ENCODE peak calls at places on chromosomes 16 and 17, in four cellular contexts. H is H1, B is GM12878, F is K562. K is an unnamed sample. For H3K4me1, the result is how much of the 10 kb centered on the place peaks cover.

GRCh38 chr17:37466471-37466870 is 23.2 kb upstream of the DUSP14 start:
- DNase-seq in H (no peak), B (no peak), F (no peak), K (no peak)

GRCh38 chr16:86565644-86566511 is 751 bp upstream of the FOXC2 start:
- DNase-seq in H (no peak), B (no peak), F (no peak), K (no peak)

GRCh38 chr16:85398050-85398451 is 215.1 kb upstream of the GSE1 start:
- DNase-seq in H (peak), B (no peak), F (no peak), K (no peak)

GRCh38 chr16:87457724-87458423 is 35.0 kb downstream of the ZCCHC14 start:
- DNase-seq in H (no peak), B (peak), F (no peak), K (peak)

GRCh38 chr16:50340578-50340977 is 28.2 kb downstream of the BRD7 start:
- DNase-seq in H (no peak), B (no peak), F (no peak), K (no peak)

GRCh38 chr17:32870969-32871368 is 6.0 kb downstream of the MYO1D start:
- DNase-seq in H (no peak), B (no peak), F (no peak), K (no peak)

GRCh38 chr17:199195-199604 is 17.8 kb upstream of the DOC2B start:
- DNase-seq in H (no peak), B (no peak), F (no peak), K (no peak)

GRCh38 chr16:22300427-22301071 is 3.3 kb downstream of the POLR3E start:
- DNase-seq in H (peak), B (no peak), F (peak), K (no peak)

GRCh38 chr17:73304438-73304837 is 7.4 kb downstream of the CDC42EP4 start:
- DNase-seq in H (no peak), B (no peak), F (no peak), K (no peak)

GRCh38 chr16:12095275-12096161 is 119.0 kb downstream of the SNX29 start:
- DNase-seq in H (peak), B (no peak), F (peak), K (peak)

GRCh38 chr16:2158262-2158638 is 2.7 kb downstream of the TRAF7 start:
- DNase-seq in H (no peak), B (no peak), F (no peak), K (no peak)

GRCh38 chr16:73166394-73166971 is 118.6 kb upstream of the ZFHX3 start:
- DNase-seq in H (no peak), B (no peak), F (no peak), K (no peak)

GRCh38 chr16:72241930-72242329 is 70.0 kb upstream of the PMFBP1 start:
- DNase-seq in H (no peak), B (no peak), F (peak), K (peak)

GRCh38 chr17:50934161-50934560 is 68.0 kb upstream of the TOB1 start:
- DNase-seq in H (no peak), B (no peak), F (no peak), K (no peak)

GRCh38 chr17:50932584-50932901 is 66.4 kb upstream of the TOB1 start:
- DNase-seq in H (no peak), B (no peak), F (no peak), K (no peak)

GRCh38 chr17:50938821-50939541 is 72.8 kb upstream of the TOB1 start:
- DNase-seq in H (no peak), B (no peak), F (no peak), K (no peak)

GRCh38 chr17:50934672-50935200 is 68.6 kb upstream of the TOB1 start:
- DNase-seq in H (no peak), B (no peak), F (peak), K (no peak)

DNA sequence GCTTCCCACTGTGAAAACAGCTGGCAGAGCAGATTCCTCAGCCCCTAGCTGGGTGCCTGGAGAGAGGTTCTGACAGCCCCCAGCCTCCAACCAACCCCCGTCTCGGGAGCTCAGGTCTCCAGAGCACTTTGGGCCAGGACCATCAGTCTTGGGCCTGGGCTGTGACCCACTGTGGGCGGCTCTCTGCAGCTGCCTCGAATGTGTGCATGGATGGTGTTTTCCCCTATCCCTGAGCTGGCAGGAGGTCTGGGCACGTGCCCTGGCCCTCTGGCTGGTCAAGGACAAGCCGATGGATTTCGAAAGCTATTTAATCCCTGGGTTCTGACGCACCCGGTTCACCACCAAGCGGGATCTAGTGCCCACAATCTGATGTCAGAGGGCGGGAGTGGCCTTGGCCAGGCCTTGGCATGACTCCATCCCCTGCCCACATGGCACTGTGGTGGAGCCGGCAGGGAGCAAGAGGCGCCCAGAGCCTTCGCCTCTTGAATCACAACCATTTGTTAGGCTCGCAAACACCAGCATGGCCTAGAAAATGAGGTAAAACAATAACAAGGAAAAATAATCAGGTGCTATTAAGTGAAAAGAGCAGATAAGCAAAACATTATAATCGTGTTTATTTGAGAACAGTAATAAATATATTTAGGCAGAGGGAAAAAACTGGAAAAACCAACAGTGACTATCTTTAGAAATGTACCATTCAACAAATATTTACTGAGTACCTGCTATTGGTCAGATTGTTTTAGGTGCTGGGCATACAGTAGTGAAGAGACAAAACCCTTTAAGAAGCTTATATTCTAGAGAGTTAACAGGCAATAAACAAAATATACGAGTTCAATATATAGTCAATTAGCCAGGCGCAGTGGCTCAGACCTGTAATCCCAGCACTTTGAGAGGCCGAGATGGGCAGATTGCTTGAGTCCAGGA is 69.3 kb upstream of the TOB1 start:
- DNase-seq in H (no peak), B (no peak), F (no peak), K (no peak)
- H3K4me1 ChIP-seq in H (under half), B (under half), F (half or more), K (under half)

DNA sequence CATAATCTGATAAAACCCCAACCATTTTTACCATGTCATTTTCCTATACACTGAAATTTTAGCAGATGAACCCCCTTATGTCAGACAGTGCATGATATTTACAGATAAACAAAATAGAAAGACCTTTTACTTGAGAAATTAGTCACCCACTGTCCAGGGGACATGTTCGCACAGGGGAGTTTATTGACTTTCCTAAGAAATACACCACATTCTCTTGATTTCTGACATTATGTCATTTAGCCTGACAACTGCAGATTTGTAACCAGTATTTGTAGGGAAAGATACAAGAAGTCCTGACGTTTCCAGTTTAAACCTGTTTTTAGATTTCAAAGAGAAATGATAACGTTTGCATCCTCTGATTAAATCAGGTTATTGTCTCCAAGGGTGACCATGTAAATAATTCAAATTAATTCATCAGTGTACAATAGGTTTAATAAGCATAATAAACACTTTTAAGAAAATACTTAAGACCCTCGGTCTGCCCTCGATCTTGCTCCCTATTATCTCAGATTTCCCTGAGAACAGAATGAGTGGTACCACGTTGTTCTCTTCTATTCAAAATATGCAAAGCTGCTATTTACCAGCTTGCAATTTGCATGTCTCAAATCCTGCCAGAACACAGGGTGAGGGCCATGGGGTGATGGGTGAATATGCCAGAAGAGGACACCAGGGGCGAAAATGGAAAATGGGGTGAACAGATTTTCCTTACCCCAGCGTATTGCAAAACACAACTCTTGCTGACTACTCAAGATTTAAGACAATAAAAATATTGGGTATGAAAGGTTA is 2.1 kb upstream of the LYRM9 start:
- DNase-seq in H (no peak), B (no peak), F (no peak), K (no peak)
- TF ChIP-seq JUND in H (no peak), B (no peak), F (peak), K (no peak)

GRCh38 chr17:19346351-19347255 is 15.9 kb downstream of the B9D1 start:
- DNase-seq in H (no peak), B (no peak), F (peak), K (peak)

GRCh38 chr17:19345067-19345460 is 17.5 kb downstream of the B9D1 start:
- DNase-seq in H (no peak), B (no peak), F (no peak), K (no peak)

GRCh38 chr17:19344311-19345066 is 18.0 kb downstream of the B9D1 start:
- DNase-seq in H (no peak), B (no peak), F (no peak), K (no peak)

GRCh38 chr17:19347323-19348080 is 15.0 kb downstream of the B9D1 start:
- DNase-seq in H (no peak), B (no peak), F (no peak), K (no peak)

GRCh38 chr17:19345486-19346350 is 16.8 kb downstream of the B9D1 start:
- DNase-seq in H (no peak), B (no peak), F (no peak), K (no peak)
- H3K4me1 ChIP-seq in H (under half), B (under half), F (under half), K (under half)

GRCh38 chr16:88534731-88535141 is 35.5 kb upstream of the ZC3H18 start:
- DNase-seq in H (no peak), B (no peak), F (no peak), K (peak)

GRCh38 chr16:88535181-88535856 is 34.9 kb upstream of the ZC3H18 start:
- DNase-seq in H (no peak), B (no peak), F (no peak), K (no peak)

GRCh38 chr16:88533381-88533831 is 36.8 kb upstream of the ZC3H18 start:
- DNase-seq in H (no peak), B (no peak), F (no peak), K (no peak)

GRCh38 chr16:88532434-88533241 is 37.6 kb upstream of the ZC3H18 start:
- DNase-seq in H (no peak), B (no peak), F (no peak), K (no peak)

DNA sequence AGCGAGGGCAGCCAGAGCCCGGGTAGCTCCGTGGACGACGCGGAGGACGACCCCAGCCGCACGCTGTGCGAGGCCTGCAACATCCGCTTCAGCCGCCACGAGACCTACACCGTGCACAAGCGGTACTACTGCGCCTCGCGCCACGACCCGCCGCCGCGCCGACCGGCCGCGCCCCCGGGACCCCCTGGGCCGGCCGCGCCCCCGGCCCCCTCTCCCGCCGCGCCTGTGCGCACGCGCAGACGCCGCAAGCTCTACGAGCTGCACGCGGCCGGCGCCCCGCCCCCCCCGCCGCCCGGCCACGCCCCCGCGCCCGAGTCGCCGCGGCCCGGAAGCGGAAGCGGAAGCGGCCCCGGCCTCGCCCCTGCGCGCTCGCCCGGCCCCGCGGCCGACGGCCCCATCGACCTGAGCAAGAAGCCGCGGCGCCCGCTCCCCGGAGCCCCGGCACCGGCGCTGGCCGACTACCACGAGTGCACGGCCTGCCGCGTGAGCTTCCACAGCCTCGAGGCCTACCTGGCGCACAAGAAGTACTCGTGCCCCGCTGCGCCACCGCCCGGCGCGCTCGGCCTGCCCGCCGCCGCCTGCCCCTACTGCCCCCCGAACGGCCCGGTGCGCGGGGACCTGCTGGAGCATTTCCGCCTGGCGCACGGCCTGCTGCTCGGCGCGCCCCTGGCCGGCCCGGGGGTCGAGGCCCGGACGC is 36.1 kb upstream of the ZC3H18 start:
- DNase-seq in H (peak), B (no peak), F (no peak), K (peak)
- TF ChIP-seq JUND in H (no peak), B (no peak), F (no peak), K (no peak)

DNA sequence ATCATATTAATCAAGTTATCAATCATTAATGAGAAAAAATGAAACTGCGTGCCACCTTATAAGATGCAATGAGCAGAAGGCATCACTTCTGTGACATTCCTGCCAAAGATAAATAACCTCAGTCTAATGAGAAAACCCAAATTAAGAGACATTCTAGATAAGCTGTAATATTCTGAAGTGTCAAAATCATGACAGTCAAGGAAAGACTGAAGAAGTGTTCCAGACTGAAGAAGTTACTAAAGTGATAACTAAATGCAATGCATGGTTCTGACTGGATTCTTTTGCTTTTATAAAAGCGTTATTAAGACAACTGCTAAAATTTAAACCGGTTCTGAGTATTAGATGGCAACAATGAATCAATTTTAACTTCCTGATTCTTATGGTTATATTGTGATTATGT is 30.9 kb downstream of the BRIP1 start:
- DNase-seq in H (no peak), B (no peak), F (no peak), K (no peak)
- H3K4me1 ChIP-seq in H (under half), B (under half), F (under half), K (under half)

GRCh38 chr17:30550512-30551273 is 73.5 kb downstream of the GOSR1 start:
- DNase-seq in H (peak), B (peak), F (peak), K (peak)
- TF ChIP-seq JUND in H (no peak), B (no peak), F (peak), K (no peak)

GRCh38 chr16:4371481-4372314 is at the start of gene VASN:
- DNase-seq in H (peak), B (no peak), F (peak), K (peak)
- H3K4me1 ChIP-seq in H (under half), B (under half), F (half or more), K (half or more)

GRCh38 chr17:58391302-58391984 is 25.9 kb downstream of the RNF43 start:
- DNase-seq in H (no peak), B (no peak), F (peak), K (peak)
- TF ChIP-seq JUND in H (no peak), B (no peak), F (peak), K (peak)

GRCh38 chr16:69191136-69191535 is 4.2 kb downstream of the SNTB2 start:
- DNase-seq in H (no peak), B (no peak), F (no peak), K (no peak)
- H3K4me1 ChIP-seq in H (under half), B (under half), F (under half), K (under half)

GRCh38 chr16:48184681-48185080 is 28.9 kb upstream of the ABCC12 start:
- DNase-seq in H (no peak), B (no peak), F (no peak), K (no peak)

GRCh38 chr16:48180868-48181480 is 25.2 kb upstream of the ABCC12 start:
- DNase-seq in H (no peak), B (no peak), F (no peak), K (no peak)

GRCh38 chr16:48188449-48189102 is 32.8 kb upstream of the ABCC12 start:
- DNase-seq in H (no peak), B (peak), F (no peak), K (no peak)

DNA sequence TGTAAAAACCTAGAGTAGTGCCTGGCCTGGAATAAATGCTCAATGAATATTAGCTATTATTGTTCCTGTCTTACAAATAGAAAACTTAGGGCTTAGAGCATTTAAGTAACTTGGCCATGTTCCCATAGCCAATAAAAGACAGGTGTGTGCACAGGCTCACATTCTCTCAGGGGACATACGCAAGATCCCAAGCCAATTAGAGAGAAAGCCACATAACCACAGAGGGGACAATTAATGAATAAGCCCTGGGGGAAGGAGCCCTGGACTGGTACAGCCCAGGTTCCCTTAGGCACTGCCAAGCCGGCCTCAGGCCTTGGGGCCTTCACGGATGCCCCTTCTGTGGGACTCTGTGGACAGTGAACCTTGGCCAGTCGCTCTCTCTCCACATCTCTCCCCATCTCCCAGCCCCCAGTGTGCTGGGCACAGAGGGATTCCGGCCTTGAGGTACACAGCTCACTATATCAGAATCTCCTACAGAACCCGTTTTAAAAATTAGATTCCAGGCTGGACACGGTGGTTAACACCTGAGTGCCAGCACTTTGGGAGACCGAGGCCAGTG is 27.3 kb upstream of the ABCC12 start:
- DNase-seq in H (no peak), B (peak), F (no peak), K (no peak)
- TF ChIP-seq JUND in H (no peak), B (no peak), F (no peak), K (no peak)

K was measured in HCT116.